ENCODE peak calls at places on chromosome 22, in five cellular contexts. One of them, this sample, is unnamed.
A peak's percentile ranks its signal among the peaks of the same experiment; 100 is the strongest.

GRCh38 chr22:50340157-50340879 is 2.8 kb upstream of the PPP6R2 start:
- DNase-seq in KG1: no peak
- DNase-seq in activated naive CD4-positive, alpha-beta T cell: no peak
- DNase-seq in stimulated activated CD4-positive, alpha-beta T cell treated with anti-CD3 and anti-CD28 coated beads, Interleukin-1b, Interleukin-23, amount 100 ng/mL, for 48 hours: no peak
- DNase-seq in cardiac muscle cell: peak; percentile 18
- DNase-seq in this sample: peak; percentile 30

GRCh38 chr22:37657590-37658132 is 862 bp upstream of the PDXP start:
- DNase-seq in KG1: no peak
- DNase-seq in activated naive CD4-positive, alpha-beta T cell: no peak
- DNase-seq in stimulated activated CD4-positive, alpha-beta T cell treated with anti-CD3 and anti-CD28 coated beads, Interleukin-1b, Interleukin-23, amount 100 ng/mL, for 48 hours: no peak
- DNase-seq in cardiac muscle cell: no peak
- DNase-seq in this sample: no peak

GRCh38 chr22:24859587-24859986 is 53.6 kb downstream of the SGSM1 start:
- DNase-seq in KG1: no peak
- DNase-seq in activated naive CD4-positive, alpha-beta T cell: no peak
- DNase-seq in stimulated activated CD4-positive, alpha-beta T cell treated with anti-CD3 and anti-CD28 coated beads, Interleukin-1b, Interleukin-23, amount 100 ng/mL, for 48 hours: no peak
- DNase-seq in cardiac muscle cell: no peak
- DNase-seq in this sample: no peak

GRCh38 chr22:22060200-22061084 is 77.9 kb upstream of the TOP3B start:
- DNase-seq in KG1: no peak
- DNase-seq in activated naive CD4-positive, alpha-beta T cell: peak; percentile 16
- DNase-seq in stimulated activated CD4-positive, alpha-beta T cell treated with anti-CD3 and anti-CD28 coated beads, Interleukin-1b, Interleukin-23, amount 100 ng/mL, for 48 hours: peak; percentile 66
- DNase-seq in cardiac muscle cell: peak; percentile 53
- DNase-seq in this sample: peak; percentile 83

GRCh38 chr22:49052023-49052538 is 775.6 kb downstream of the BRD1 start:
- DNase-seq in KG1: peak; percentile 26
- DNase-seq in activated naive CD4-positive, alpha-beta T cell: peak; percentile 15
- DNase-seq in stimulated activated CD4-positive, alpha-beta T cell treated with anti-CD3 and anti-CD28 coated beads, Interleukin-1b, Interleukin-23, amount 100 ng/mL, for 48 hours: peak; percentile 19
- DNase-seq in cardiac muscle cell: peak; percentile 4
- DNase-seq in this sample: peak; percentile 48

GRCh38 chr22:50621491-50621880 is 6.5 kb downstream of the ARSA start:
- DNase-seq in KG1: no peak
- DNase-seq in activated naive CD4-positive, alpha-beta T cell: no peak
- DNase-seq in stimulated activated CD4-positive, alpha-beta T cell treated with anti-CD3 and anti-CD28 coated beads, Interleukin-1b, Interleukin-23, amount 100 ng/mL, for 48 hours: peak; percentile 63
- DNase-seq in cardiac muscle cell: no peak
- DNase-seq in this sample: no peak

GRCh38 chr22:10961043-10961860 is 4566.7 kb upstream of the OR11H1 start:
- DNase-seq in KG1: no peak
- DNase-seq in activated naive CD4-positive, alpha-beta T cell: no peak
- DNase-seq in stimulated activated CD4-positive, alpha-beta T cell treated with anti-CD3 and anti-CD28 coated beads, Interleukin-1b, Interleukin-23, amount 100 ng/mL, for 48 hours: no peak
- DNase-seq in cardiac muscle cell: no peak
- DNase-seq in this sample: no peak

GRCh38 chr22:37747090-37747714 is 50.4 kb downstream of the TRIOBP start:
- DNase-seq in KG1: no peak
- DNase-seq in activated naive CD4-positive, alpha-beta T cell: no peak
- DNase-seq in stimulated activated CD4-positive, alpha-beta T cell treated with anti-CD3 and anti-CD28 coated beads, Interleukin-1b, Interleukin-23, amount 100 ng/mL, for 48 hours: no peak
- DNase-seq in cardiac muscle cell: peak; percentile 41
- DNase-seq in this sample: no peak

GRCh38 chr22:26666035-26666338 is 8.6 kb downstream of the MIAT start:
- DNase-seq in KG1: no peak
- DNase-seq in activated naive CD4-positive, alpha-beta T cell: no peak
- DNase-seq in stimulated activated CD4-positive, alpha-beta T cell treated with anti-CD3 and anti-CD28 coated beads, Interleukin-1b, Interleukin-23, amount 100 ng/mL, for 48 hours: no peak
- DNase-seq in cardiac muscle cell: no peak
- DNase-seq in this sample: no peak

GRCh38 chr22:26669060-26669481 is 11.7 kb downstream of the MIAT start:
- DNase-seq in KG1: peak; percentile 9
- DNase-seq in activated naive CD4-positive, alpha-beta T cell: no peak
- DNase-seq in stimulated activated CD4-positive, alpha-beta T cell treated with anti-CD3 and anti-CD28 coated beads, Interleukin-1b, Interleukin-23, amount 100 ng/mL, for 48 hours: no peak
- DNase-seq in cardiac muscle cell: no peak
- DNase-seq in this sample: no peak

GRCh38 chr22:46093796-46094195 is 56.5 kb upstream of the PPARA start:
- DNase-seq in KG1: no peak
- DNase-seq in activated naive CD4-positive, alpha-beta T cell: no peak
- DNase-seq in stimulated activated CD4-positive, alpha-beta T cell treated with anti-CD3 and anti-CD28 coated beads, Interleukin-1b, Interleukin-23, amount 100 ng/mL, for 48 hours: no peak
- DNase-seq in cardiac muscle cell: no peak
- DNase-seq in this sample: no peak

GRCh38 chr22:44924724-44925123 is 85.1 kb downstream of the PHF21B start:
- DNase-seq in KG1: no peak
- DNase-seq in activated naive CD4-positive, alpha-beta T cell: no peak
- DNase-seq in stimulated activated CD4-positive, alpha-beta T cell treated with anti-CD3 and anti-CD28 coated beads, Interleukin-1b, Interleukin-23, amount 100 ng/mL, for 48 hours: peak; percentile 9
- DNase-seq in cardiac muscle cell: no peak
- DNase-seq in this sample: no peak

GRCh38 chr22:19691721-19692341 is 22.5 kb upstream of the SEPTIN5 start:
- DNase-seq in KG1: no peak
- DNase-seq in activated naive CD4-positive, alpha-beta T cell: no peak
- DNase-seq in stimulated activated CD4-positive, alpha-beta T cell treated with anti-CD3 and anti-CD28 coated beads, Interleukin-1b, Interleukin-23, amount 100 ng/mL, for 48 hours: no peak
- DNase-seq in cardiac muscle cell: peak; percentile 68
- DNase-seq in this sample: peak; percentile 56

This sample was measured in testis.